ENCODE peak calls at places on chromosome 9, in nine cellular contexts. B, F, J, E, W, I, X, G and S are unnamed samples.

GRCh38 chr9:134554750-134555655 is 86.6 kb upstream of the COL5A1 start:
- DNase-seq in B (no peak), F (no peak), J (no peak), E (peak), W (no peak), I (no peak), X (no peak), G (no peak), S (no peak)

GRCh38 chr9:23683021-23683431 is 143.0 kb downstream of the ELAVL2 start:
- DNase-seq in B (no peak), F (no peak), J (no peak), E (no peak), W (no peak), I (no peak), X (no peak), G (no peak), S (no peak)

GRCh38 chr9:84471816-84472215 is 131.3 kb upstream of the SLC28A3 start:
- DNase-seq in B (no peak), F (no peak), J (no peak), E (no peak), W (no peak), I (no peak), X (no peak), G (no peak), S (no peak)

GRCh38 chr9:88992556-88992955 is 1.3 kb downstream of the S1PR3 start:
- DNase-seq in B (no peak), F (no peak), J (no peak), E (no peak), W (no peak), I (no peak), X (no peak), G (no peak), S (no peak)

GRCh38 chr9:115946530-115946929 is 207.1 kb upstream of the PAPPA start:
- DNase-seq in B (no peak), F (no peak), J (peak), E (no peak), W (no peak), I (no peak), X (no peak), G (no peak), S (no peak)

GRCh38 chr9:135898634-135899407 is 8.5 kb downstream of the CAMSAP1 start:
- DNase-seq in B (no peak), F (no peak), J (no peak), E (peak), W (no peak), I (no peak), X (no peak), G (no peak), S (no peak)

GRCh38 chr9:71769175-71770165 is 1.2 kb upstream of the CEMIP2 start:
- DNase-seq in B (peak), F (peak), J (peak), E (no peak), W (peak), I (peak), X (peak), G (peak), S (peak)

GRCh38 chr9:129323376-129323998 is 145.4 kb upstream of the IER5L start:
- DNase-seq in B (no peak), F (no peak), J (no peak), E (no peak), W (peak), I (no peak), X (no peak), G (no peak), S (no peak)

GRCh38 chr9:70060148-70060882 is 16.7 kb downstream of the MAMDC2 start:
- DNase-seq in B (no peak), F (no peak), J (no peak), E (no peak), W (no peak), I (no peak), X (no peak), G (no peak), S (no peak)

GRCh38 chr9:76785501-76785900 is 21.3 kb downstream of the PCA3 start:
- DNase-seq in B (no peak), F (no peak), J (no peak), E (no peak), W (no peak), I (no peak), X (no peak), G (no peak), S (no peak)

DNA sequence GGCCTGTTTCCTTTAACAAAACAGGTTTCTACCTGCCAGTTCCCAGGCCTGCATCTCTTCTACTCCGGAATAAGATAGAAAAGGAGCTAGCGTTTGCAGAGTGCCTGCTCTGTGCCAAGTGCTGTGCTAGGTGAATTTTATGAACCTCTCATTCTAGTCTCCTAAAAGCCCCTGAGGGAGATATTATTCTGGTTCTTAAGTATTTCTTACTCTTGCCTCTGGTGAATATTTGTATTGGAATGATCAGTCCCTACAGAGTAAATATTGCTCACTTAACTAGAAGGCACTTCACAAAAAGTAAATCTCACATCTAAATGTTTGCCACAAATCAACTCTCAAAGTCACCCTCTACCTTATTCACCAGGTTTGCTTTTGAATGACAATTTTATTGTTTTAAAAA is 227.1 kb downstream of the AUH start:
- DNase-seq in B (no peak), F (no peak), J (no peak), E (no peak), W (no peak), I (no peak), X (no peak), G (no peak), S (no peak)
- TF ChIP-seq POLR2A in B (no peak), F (no peak), J (no peak), E (no peak), W (no peak), I (no peak), X (no peak), G (no peak), S (no peak)

DNA sequence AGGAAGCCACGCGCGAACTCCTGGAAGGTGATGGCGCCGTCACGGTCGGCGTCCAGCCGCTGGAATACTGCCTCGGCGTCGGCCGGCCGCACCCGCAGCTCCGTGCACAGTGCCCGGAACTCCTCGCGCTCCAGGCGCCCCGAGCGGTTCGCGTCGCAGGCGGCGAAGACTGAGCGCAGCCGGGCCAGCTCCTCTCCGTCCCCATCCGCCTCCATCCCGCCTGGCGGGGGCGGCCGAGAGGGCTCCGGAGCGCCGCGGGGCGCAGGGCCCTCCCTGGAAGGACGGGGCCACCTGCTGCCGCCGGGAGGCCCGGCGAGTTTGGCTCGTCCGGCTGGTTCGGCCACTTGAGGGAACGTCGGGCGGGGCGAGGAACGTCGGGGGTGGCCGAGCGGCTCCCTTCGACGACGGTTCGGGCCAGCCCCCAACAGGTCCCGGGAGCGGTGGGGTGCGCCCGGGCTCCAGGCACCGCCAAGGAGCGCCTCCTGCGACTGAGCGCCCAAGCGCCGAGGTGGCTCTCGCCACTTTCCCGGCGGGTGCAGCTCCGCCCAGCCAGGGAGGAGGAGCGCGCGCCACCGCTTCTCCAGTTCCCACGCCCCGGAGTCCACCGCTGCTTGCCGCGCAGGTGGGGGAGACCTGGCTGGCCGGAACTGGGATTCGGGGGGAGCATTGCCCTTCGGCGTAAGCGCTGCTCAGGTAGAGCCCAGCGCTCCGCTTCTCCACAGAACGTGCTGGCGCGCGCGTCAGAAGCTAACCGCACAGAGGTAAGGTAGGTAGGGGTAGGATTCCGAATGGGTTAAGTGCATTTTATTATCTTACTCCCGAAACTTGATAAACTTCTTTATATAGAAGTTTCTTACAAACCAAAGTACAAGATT is at the start of gene RASEF:
- DNase-seq in B (no peak), F (no peak), J (no peak), E (no peak), W (no peak), I (no peak), X (no peak), G (peak), S (peak)
- TF ChIP-seq POLR2A in B (no peak), F (no peak), J (no peak), E (no peak), W (no peak), I (no peak), X (no peak), G (no peak), S (peak)

GRCh38 chr9:91814214-91814613 is 135.8 kb downstream of the ROR2 start:
- DNase-seq in B (no peak), F (no peak), J (no peak), E (no peak), W (peak), I (no peak), X (no peak), G (no peak), S (no peak)
- TF ChIP-seq POLR2A in B (no peak), F (no peak), J (no peak), E (no peak), W (no peak), I (no peak), X (no peak), G (no peak), S (no peak)

DNA sequence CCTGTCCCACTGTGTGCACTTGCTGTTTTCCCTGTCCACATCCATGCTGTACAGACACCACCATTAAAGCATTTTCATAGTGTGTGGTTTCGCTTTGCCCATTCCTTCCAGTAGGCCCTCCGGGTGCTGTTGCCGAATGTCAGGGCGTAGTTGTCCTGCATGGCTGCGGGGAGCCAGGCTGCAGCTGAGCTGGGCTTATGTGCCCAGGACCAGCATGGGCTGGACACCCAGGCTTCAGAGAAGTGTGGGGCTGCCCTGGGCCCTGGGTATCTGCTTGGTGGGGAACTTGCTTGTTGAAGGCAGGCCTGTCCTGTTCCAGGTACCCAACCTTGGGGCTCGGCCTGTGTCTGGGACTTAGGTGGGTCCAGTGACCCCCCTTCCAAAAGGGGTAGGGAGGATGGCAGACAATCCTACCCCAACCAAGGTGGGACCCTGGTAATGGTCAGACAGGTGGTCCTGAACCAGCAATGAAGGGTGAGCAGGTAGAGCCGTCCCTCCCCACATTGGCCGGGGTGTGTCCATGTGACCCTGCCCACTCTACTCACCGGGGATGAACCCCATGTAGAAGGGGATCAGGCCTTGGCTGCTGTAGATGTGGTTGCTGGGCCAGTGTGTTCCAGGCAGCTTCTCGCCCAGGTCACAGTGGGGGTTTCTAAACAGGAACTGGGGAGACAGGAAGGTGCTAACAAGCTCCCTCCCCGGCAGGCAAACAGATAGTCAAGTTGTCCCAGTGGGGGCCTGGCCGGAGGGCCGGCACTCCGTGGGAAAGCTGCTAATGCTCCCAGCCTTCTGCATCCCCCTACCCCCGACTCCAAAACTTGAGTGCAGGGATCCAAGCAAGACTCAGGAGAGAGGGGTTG is 2.8 kb downstream of the TUBB4B start:
- DNase-seq in B (peak), F (peak), J (no peak), E (no peak), W (no peak), I (peak), X (no peak), G (no peak), S (no peak)
- TF ChIP-seq POLR2A in B (peak), F (peak), J (no peak), E (no peak), W (no peak), I (peak), X (no peak), G (no peak), S (no peak)

DNA sequence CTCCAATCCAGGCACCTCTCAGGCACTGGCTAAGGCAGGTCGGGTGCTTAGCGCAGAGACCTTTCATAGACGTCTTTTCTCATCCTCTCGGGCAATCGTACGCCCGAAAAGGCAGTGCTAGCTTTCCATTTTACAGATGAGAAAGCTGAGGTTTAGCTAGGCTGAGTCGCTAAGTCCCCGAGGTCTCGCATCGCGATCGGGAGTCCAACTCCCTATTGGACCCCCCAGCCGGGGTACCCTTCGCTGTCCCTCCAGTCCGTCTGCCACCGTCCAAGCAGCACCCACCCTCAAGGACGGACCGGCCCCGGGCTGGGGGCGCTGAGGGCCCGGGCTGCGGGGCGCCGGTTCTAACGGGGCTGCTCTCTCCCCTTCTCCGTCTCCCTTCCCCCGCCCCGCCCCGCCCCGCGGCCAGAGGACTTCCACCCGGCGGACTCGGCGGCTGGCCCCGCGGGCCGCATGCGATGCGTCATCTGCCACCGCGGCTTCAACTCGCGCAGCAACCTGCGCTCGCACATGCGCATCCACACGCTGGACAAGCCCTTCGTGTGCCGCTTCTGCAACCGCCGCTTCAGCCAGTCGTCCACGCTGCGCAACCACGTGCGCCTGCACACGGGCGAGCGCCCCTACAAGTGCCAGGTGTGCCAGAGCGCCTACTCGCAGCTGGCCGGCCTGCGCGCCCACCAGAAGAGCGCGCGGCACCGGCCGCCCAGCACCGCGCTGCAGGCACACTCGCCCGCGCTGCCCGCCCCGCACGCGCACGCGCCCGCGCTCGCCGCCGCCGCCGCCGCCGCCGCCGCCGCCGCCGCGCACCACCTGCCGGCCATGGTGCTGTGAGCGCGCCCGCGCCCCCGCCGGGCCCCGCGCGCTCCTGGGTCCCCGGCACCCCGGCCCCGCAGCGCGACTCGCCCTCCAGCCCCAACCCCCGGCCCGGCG is 12.5 kb upstream of the EXOSC2 start:
- DNase-seq in B (peak), F (peak), J (peak), E (peak), W (peak), I (peak), X (peak), G (peak), S (peak)
- TF ChIP-seq POLR2A in B (no peak), F (no peak), J (peak), E (no peak), W (no peak), I (no peak), X (no peak), G (no peak), S (peak)

DNA sequence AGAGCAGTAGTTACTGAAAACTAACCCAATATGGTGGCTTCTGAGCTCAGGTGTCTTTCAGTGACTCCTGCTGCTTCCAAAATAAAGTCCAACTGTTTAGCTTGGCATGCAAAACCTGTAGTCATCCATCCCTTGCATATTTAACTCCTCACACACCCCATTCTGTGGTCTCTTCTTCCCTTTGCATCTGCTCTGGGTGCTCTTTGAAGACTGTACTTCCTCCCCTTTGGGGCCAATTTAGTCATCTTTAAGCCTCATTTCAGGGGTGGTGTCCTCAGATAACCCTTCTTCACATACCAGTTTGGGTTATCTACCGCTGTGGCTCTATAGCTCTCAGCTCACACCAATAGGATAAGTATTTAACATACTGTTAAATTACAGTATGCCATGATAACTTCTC is 209.9 kb upstream of the DMRT1 start:
- DNase-seq in B (no peak), F (no peak), J (no peak), E (peak), W (no peak), I (no peak), X (no peak), G (no peak), S (no peak)
- TF ChIP-seq POLR2A in B (no peak), F (no peak), J (no peak), E (no peak), W (no peak), I (no peak), X (no peak), G (no peak), S (no peak)

DNA sequence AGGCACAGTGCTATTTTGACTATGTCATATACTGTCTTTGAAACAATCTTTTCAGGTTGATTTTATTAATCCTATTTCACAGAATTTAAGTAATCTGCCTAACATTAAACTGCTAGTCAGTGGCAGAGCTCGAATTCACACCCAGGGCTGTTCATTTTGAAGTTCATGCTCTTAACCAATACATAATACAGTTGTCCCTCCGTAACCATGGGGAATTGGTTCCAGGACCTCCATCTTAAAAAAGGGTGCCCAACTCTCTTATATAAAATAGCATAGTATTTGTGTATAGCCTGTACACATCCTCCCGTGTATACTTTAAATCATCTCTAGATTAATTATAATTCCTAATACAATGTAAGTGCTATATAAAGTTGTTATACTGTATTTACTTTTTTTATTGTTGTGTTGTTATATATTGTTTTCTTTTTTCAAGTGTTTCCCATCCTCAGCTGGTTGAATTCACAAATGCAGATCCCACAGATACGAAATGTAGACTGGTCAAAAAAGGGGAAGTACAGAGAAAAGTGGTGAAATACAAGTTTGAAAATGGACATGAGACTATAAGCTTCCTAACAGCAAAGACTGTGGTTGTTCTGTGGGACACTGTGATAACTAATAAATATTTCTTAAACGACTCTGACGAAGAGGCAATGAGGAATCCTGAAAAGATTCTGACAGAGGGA is 18.3 kb downstream of the RFX3 start:
- DNase-seq in B (no peak), F (peak), J (no peak), E (no peak), W (no peak), I (peak), X (no peak), G (no peak), S (no peak)
- TF ChIP-seq POLR2A in B (no peak), F (no peak), J (no peak), E (no peak), W (no peak), I (no peak), X (no peak), G (no peak), S (no peak)

DNA sequence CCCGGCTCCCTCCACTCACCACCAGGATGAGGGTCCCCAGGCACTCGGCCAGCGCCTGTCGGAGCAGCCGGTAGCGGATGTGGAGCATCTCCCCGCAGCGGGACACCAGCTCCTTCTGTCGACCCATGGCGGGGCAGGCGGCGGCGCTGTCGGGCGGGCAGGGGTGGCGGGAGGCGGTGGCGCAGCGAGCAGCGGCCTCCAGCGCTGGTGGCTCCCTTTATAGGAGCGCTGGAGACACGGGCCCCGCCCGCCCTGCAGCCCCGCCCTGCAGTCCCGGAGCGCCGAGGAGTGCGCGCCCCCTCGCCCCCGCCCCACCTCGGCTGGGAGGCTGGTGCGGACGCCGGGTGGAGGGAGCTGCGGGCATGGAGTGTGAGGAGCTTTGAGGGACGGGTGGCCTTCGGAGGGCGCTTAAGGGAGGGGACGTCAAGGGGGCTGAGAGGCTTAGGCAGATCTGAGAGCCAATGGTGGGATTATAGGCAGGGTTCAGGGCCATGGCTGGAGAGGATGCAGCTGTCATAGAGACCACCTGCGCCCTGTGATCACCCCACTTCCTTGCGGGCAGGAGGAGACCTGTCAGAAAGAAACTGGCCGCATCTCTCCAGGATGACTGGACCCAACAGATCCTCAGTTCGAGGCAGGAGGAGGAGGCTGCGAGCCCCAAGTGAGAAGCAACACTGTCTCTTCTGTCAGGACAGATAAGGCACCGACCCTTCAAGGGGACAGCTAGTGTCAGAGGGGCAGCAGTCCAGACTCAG is at the start of gene AQP3:
- DNase-seq in B (no peak), F (peak), J (peak), E (no peak), W (peak), I (peak), X (peak), G (peak), S (peak)
- TF ChIP-seq POLR2A in B (no peak), F (peak), J (no peak), E (no peak), W (no peak), I (no peak), X (no peak), G (peak), S (peak)